ENCODE peak calls at places on chromosomes 7 and 10, in five cellular contexts. P is GM23248, Q is A549, Y is hepatocyte, D is HAP-1. T is an unnamed sample.

GRCh38 chr10:91632671-91633550 is at the start of gene PPP1R3C:
- DNase-seq in Q (peak), Y (peak), P (peak), D (peak), T (peak)

GRCh38 chr10:122446668-122447410 is 7.6 kb upstream of the ARMS2 start:
- DNase-seq in Y (peak), D (peak), Q (peak), P (peak), T (no peak)

GRCh38 chr7:157589680-157590079 is 252.9 kb downstream of the DNAJB6 start:
- DNase-seq in D (no peak), Y (no peak), Q (no peak), P (no peak), T (no peak)

GRCh38 chr7:131164025-131164899 is 163.4 kb upstream of the MKLN1 start:
- DNase-seq in Y (no peak), D (no peak), Q (peak), P (peak), T (peak)

GRCh38 chr10:71963351-71963755 is 842 bp upstream of the CHST3 start:
- DNase-seq in P (peak), Y (no peak), Q (no peak), D (no peak), T (no peak)

GRCh38 chr10:88253622-88254021 is 329.5 kb downstream of the RNLS start:
- DNase-seq in Q (no peak), Y (no peak), D (peak), P (no peak), T (no peak)

GRCh38 chr7:80659120-80660055 is 20.9 kb downstream of the CD36 start:
- DNase-seq in Y (peak), P (peak), Q (peak), D (no peak), T (no peak)

GRCh38 chr10:24723788-24724380 is at the start of gene ARHGAP21:
- DNase-seq in P (peak), D (peak), Y (peak), Q (peak), T (no peak)

GRCh38 chr7:128362670-128363069 is 1.2 kb upstream of the PRRT4 start:
- DNase-seq in Y (no peak), D (no peak), Q (no peak), P (peak), T (no peak)

GRCh38 chr7:118153551-118154177 is 30.3 kb upstream of the LSM8 start:
- DNase-seq in P (peak), Q (no peak), D (peak), Y (peak), T (peak)

GRCh38 chr7:83882551-83882950 is 233.6 kb upstream of the SEMA3E start:
- DNase-seq in P (no peak), Q (no peak), Y (no peak), D (no peak), T (peak)

GRCh38 chr10:93757136-93757535 is 600 bp upstream of the LGI1 start:
- DNase-seq in D (peak), Q (no peak), P (peak), Y (peak), T (no peak)

GRCh38 chr7:95609277-95609971 is 13.1 kb upstream of the PDK4 start:
- DNase-seq in D (no peak), Y (peak), P (peak), Q (peak), T (no peak)

GRCh38 chr7:76133839-76134238 is 67.9 kb upstream of the SRRM3 start:
- DNase-seq in D (no peak), P (no peak), Q (no peak), Y (no peak), T (no peak)

GRCh38 chr7:74039337-74039736 is 11.4 kb downstream of the ELN start:
- DNase-seq in D (no peak), Q (no peak), Y (no peak), P (no peak), T (no peak)

GRCh38 chr7:416761-417624 is 102.7 kb downstream of the PDGFA start:
- DNase-seq in P (no peak), Q (no peak), Y (no peak), D (no peak), T (no peak)

GRCh38 chr7:80335473-80336232 is 176.2 kb downstream of the GNAT3 start:
- DNase-seq in Q (no peak), Y (peak), P (no peak), D (no peak), T (peak)

GRCh38 chr7:23938937-23939552 is 229.0 kb downstream of the STK31 start:
- DNase-seq in Q (peak), P (peak), D (peak), Y (peak), T (no peak)

GRCh38 chr10:113922787-113923570 is 68.5 kb downstream of the NHLRC2 start:
- DNase-seq in P (no peak), Y (no peak), Q (no peak), D (no peak), T (no peak)

GRCh38 chr7:3033581-3033980 is 10.1 kb downstream of the CARD11 start:
- DNase-seq in Y (no peak), Q (no peak), P (no peak), D (no peak), T (no peak)

GRCh38 chr10:25522294-25522693 is 347.5 kb downstream of the GPR158 start:
- DNase-seq in P (no peak), Y (no peak), Q (no peak), D (no peak), T (peak)

GRCh38 chr7:75776295-75776971 is 4.4 kb upstream of the CCL26 start:
- DNase-seq in Y (no peak), Q (no peak), D (no peak), P (peak), T (peak)

GRCh38 chr10:90319188-90319914 is 538.5 kb downstream of the HTR7 start:
- DNase-seq in P (peak), D (no peak), Q (peak), Y (peak), T (peak)

DNA sequence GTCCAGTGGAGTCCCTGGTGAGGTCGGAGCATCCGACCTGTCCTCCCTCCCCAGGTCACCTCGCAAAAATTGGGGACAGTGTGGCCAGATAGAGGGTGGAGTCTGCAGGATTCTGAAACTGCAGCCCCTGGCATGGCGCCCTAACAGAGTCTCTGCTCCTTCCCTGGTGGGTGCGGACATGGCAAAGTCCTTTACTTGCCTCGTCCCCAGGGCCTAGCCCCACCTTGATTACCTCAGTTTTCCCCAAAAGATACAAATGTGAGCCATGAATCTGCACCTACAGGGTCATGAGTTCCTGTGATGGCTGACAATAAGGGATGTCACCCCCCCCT is 47.7 kb downstream of the NPVF start:
- DNase-seq in P (no peak), Y (no peak), Q (peak), D (no peak), T (no peak)
- H3K4me3 ChIP-seq in P (peak), Y (peak), Q (peak), D (peak), T (peak)

GRCh38 chr10:132335189-132336063 is 3.4 kb downstream of the LRRC27 start:
- DNase-seq in D (peak), P (no peak), Q (no peak), Y (no peak), T (no peak)
- H3K4me3 ChIP-seq in D (peak), P (no peak), Q (no peak), Y (no peak), T (no peak)

GRCh38 chr10:23391817-23392216 is 47.1 kb upstream of the OTUD1 start:
- DNase-seq in Q (no peak), P (no peak), Y (no peak), D (no peak), T (no peak)
- H3K4me3 ChIP-seq in Q (no peak), P (no peak), Y (no peak), D (no peak), T (no peak)

DNA sequence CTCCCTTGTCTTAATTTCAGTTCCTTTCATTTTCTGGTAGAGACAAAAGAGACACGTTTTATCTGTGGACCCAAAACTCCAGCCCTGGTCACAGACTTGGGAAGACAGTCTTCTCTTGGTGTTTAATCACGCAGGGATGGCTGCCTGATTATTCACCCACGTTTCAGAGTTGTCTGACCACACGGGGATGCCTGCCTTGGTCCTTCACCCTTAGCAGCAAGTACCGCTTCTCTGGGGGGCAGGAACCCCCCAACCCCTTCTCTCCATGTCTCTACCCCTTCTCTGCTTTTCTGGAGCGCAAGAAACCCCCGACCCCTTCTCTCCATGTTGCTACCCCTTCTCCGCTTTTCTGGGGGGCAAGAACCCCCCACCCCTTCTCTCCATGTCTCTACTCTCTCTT is 95.8 kb downstream of the MACC1 start:
- DNase-seq in Q (no peak), P (no peak), Y (no peak), D (no peak), T (no peak)
- H3K4me3 ChIP-seq in Q (no peak), P (no peak), Y (no peak), D (no peak), T (no peak)

DNA sequence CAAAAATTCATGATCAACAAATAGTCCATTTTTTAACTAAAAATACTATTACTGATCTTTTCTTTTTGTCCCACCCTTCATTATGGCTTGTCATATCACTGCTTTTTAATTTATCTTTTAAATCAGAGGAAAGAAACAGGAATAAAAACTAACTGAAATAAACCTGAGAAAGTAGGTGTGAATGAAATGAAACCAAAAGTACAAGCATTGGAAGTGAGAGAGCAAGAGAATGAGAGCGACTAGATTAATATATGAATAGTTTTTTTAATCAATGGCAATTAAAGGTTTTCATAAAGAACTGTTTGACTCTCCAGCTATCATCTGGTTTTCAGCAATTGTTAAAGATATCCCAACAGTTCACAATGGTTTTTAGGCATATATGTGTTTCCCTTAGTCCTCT is 137.8 kb downstream of the SPAG6 start:
- DNase-seq in Q (no peak), Y (no peak), D (no peak), P (no peak), T (no peak)
- H3K4me3 ChIP-seq in Q (no peak), Y (no peak), D (no peak), P (no peak), T (no peak)

T was measured in skeletal muscle cell.